ENCODE peak calls at places on chromosome 6, in four cellular contexts. P is K562, B is WTC11, D is HepG2. O is an unnamed sample.

GRCh38 chr6:87925373-87926060 is 122.1 kb upstream of the SPACA1 start:
- DNase-seq in P (no peak), B (no peak), D (no peak), O (peak; percentile 89)

GRCh38 chr6:35633579-35634089 is 55.1 kb downstream of the FKBP5 start:
- DNase-seq in P (no peak), B (no peak), D (no peak), O (no peak)

GRCh38 chr6:40480678-40481077 is 106.5 kb downstream of the LRFN2 start:
- DNase-seq in P (no peak), B (no peak), D (no peak), O (no peak)

GRCh38 chr6:142566628-142567396 is 265.0 kb downstream of the ADGRG6 start:
- DNase-seq in P (peak; percentile 82), B (peak; percentile 76), D (peak; percentile 64), O (peak; percentile 11)

GRCh38 chr6:94362061-94362864 is 942.9 kb upstream of the EPHA7 start:
- DNase-seq in P (no peak), B (no peak), D (no peak), O (no peak)

GRCh38 chr6:113630738-113631535 is 226.2 kb upstream of the MARCKS start:
- DNase-seq in P (no peak), B (no peak), D (no peak), O (peak; percentile 97)

GRCh38 chr6:5053038-5053437 is 32.1 kb upstream of the PPP1R3G start:
- DNase-seq in P (no peak), B (no peak), D (no peak), O (no peak)

GRCh38 chr6:118970866-118971265 is 35.9 kb upstream of the MCM9 start:
- DNase-seq in P (no peak), B (no peak), D (no peak), O (no peak)

GRCh38 chr6:6994796-6995195 is 113.0 kb upstream of the RREB1 start:
- DNase-seq in P (no peak), B (no peak), D (no peak), O (no peak)

GRCh38 chr6:35343092-35343834 is 905 bp downstream of the PPARD start:
- DNase-seq in P (no peak), B (no peak), D (no peak), O (no peak)

GRCh38 chr6:113856571-113857564 is at the start of gene MARCKS:
- DNase-seq in P (peak; percentile 67), B (peak; percentile 78), D (peak; percentile 75), O (no peak)

GRCh38 chr6:155212106-155212505 is 51.7 kb upstream of the CLDN20 start:
- DNase-seq in P (no peak), B (no peak), D (no peak), O (no peak)

GRCh38 chr6:76876922-76877553 is 586.3 kb downstream of the HTR1B start:
- DNase-seq in P (no peak), B (peak; percentile 75), D (peak; percentile 65), O (no peak)

GRCh38 chr6:150286919-150287318 is 81.9 kb upstream of the IYD start:
- DNase-seq in P (no peak), B (no peak), D (no peak), O (no peak)

GRCh38 chr6:160461641-160462040 is 113.5 kb downstream of the SLC22A3 start:
- DNase-seq in P (no peak), B (no peak), D (no peak), O (no peak)

GRCh38 chr6:87407531-87407895 is 259 bp upstream of the CFAP206 start:
- DNase-seq in P (no peak), B (no peak), D (no peak), O (no peak)

GRCh38 chr6:146635174-146635573 is 36.4 kb downstream of the ADGB start:
- DNase-seq in P (no peak), B (no peak), D (no peak), O (no peak)

GRCh38 chr6:90025418-90026089 is 131.3 kb downstream of the GJA10 start:
- DNase-seq in P (no peak), B (no peak), D (no peak), O (no peak)

GRCh38 chr6:43060034-43060754 is 763 bp downstream of the KLC4 start:
- DNase-seq in P (peak; percentile 66), B (no peak), D (peak; percentile 87), O (no peak)

GRCh38 chr6:18016133-18016532 is 28.7 kb upstream of the KIF13A start:
- DNase-seq in P (no peak), B (no peak), D (no peak), O (no peak)

DNA sequence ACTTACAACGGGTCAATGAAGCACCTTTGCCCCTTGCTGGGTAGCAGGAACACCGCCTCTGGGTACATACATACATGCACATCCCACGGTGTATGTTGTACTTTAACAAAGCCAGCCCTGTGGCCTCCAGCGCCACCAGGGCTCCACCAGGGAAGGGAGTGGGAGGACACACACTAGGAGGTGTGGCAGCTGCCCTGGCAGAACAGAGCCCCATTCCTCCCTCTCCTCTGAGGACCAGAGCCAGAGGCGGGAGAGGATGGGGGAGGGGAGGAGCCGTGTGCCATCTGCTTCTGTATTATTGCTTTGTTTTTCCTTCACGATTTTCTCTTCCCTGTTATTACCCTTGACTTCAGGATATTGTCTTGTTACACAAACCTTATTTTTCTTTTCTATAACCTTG is 105.8 kb upstream of the TRAF3IP2 start:
- DNase-seq in P (no peak), B (no peak), D (no peak), O (no peak)
- TF ChIP-seq CBFB in P (no peak), B (no peak), D (no peak), O (no peak)

GRCh38 chr6:148548065-148548748 is 198.6 kb upstream of the UST start:
- DNase-seq in P (no peak), B (no peak), D (no peak), O (no peak)
- TF ChIP-seq CREM in P (no peak), B (no peak), D (no peak), O (no peak)

DNA sequence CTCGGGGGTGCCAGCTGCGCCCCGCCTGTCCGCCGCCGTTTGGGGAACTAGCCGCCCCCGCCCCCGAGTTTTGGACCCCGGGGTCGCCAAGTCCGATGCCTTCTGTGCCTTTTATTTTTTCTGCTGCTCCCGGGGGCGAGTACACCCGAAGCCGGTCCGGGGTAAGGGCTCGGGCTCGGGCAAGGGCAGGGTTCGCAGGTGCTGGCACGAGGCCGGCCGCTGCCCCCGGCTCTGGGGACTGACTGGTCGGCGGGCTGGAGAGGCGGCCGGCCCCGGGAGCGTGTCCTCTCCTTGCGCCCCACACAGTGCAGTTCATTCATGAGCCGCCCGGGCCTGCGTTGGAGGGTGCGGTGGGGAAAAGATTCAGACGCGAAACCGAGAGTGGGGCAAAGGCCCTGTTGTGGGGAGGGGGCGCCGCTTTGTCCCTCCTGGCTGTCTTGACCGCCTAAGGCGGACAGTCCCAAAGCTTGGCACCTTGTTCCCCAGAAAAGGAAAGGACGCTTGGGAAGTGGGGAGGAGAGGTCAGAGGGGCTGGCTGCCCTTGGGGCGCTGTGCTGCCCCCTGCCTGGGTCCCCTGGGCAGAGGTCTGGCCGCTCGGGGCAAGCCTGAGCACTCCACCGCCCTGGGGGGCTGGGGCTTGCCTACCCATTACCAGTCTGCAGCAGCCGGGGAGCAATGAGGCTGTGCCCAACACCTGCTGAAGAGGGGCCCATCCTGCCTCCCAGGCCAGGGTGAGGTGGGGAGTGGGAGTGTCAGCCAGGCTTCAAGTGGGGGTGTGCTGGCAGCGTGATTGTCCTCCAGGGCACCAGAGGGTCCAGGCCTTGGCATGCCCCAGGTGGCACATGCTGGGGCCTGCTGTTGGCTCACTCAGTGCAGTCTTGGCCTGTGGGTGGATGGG is 915 bp downstream of the TMEM63B start:
- DNase-seq in P (peak; percentile 52), B (peak; percentile 57), D (peak; percentile 35), O (no peak)
- TF ChIP-seq CBFB in P (no peak), B (no peak), D (peak; percentile 19), O (no peak)

GRCh38 chr6:128371113-128371512 is 149.3 kb downstream of the PTPRK start:
- DNase-seq in P (no peak), B (no peak), D (no peak), O (no peak)

GRCh38 chr6:128379577-128379976 is 140.8 kb downstream of the PTPRK start:
- DNase-seq in P (no peak), B (no peak), D (no peak), O (no peak)

GRCh38 chr6:128376952-128377503 is 143.4 kb downstream of the PTPRK start:
- DNase-seq in P (no peak), B (no peak), D (no peak), O (no peak)
- TF ChIP-seq CREM in P (no peak), B (no peak), D (no peak), O (no peak)

DNA sequence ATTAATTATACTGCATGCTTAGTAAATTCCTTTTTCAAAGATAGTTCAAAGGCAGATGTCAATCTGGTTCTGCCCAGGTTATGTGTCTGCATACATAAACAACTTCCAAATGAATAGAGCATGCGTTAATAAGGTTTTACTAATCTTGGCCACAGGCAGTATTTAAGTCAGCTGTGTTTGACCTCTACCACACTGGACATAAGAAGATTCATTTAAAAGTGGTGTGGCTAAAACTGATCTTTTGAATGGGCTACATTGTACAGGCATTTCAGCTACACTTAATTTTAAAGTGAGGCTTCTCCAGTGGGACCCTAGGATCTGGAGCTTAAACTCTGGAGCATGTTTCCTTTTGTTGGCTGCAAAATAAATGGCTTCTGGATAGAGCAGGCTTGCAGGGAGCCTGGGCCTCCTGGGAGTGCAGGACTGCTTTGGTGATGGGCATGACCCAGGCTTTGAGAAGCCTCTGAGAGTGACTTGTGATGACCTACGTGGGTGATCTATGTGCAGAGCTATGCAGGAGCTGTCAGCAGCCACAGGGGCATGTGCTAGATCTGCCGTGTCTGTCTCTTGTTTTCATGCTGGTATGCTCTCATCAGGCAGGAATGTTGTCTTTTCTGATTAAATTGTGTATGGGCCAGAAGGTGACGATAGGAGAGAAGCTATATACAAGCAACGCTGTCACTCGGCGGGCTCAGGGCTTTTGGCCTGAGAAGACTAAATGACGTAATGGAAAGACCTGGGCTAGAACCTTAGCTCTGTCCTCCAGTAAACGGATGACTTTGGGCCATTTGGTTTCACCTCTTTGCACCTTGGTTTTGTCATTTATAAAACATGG is 331.3 kb downstream of the QKI start:
- DNase-seq in P (peak; percentile 42), B (no peak), D (peak; percentile 56), O (no peak)
- TF ChIP-seq CBFB in P (no peak), B (no peak), D (no peak), O (no peak)

GRCh38 chr6:34030831-34031566 is 114.9 kb downstream of the GRM4 start:
- DNase-seq in P (no peak), B (no peak), D (no peak), O (no peak)

GRCh38 chr6:34029489-34030280 is 116.2 kb downstream of the GRM4 start:
- DNase-seq in P (no peak), B (no peak), D (no peak), O (no peak)

GRCh38 chr6:34027445-34027936 is 118.4 kb downstream of the GRM4 start:
- DNase-seq in P (peak; percentile 90), B (peak; percentile 85), D (peak; percentile 30), O (no peak)

GRCh38 chr6:34027939-34028441 is 117.9 kb downstream of the GRM4 start:
- DNase-seq in P (no peak), B (no peak), D (no peak), O (no peak)

GRCh38 chr6:34028691-34029360 is 117.1 kb downstream of the GRM4 start:
- DNase-seq in P (no peak), B (no peak), D (no peak), O (no peak)
- TF ChIP-seq CREM in P (no peak), B (no peak), D (no peak), O (no peak)